ENCODE peak calls at places on chromosomes 6 and 20, in seven cellular contexts. Q is CD8-positive, alpha-beta memory T cell; O is CD4-positive, CD25-positive, alpha-beta regulatory T cell; H is HCEC 1CT; W is LHCN-M2; E is adrenal gland; F is fibroblast of pulmonary artery. K is an unnamed sample.

GRCh38 chr20:14677455-14677854 is 340.0 kb upstream of the FLRT3 start:
- DNase-seq in Q (no peak), O (no peak), H (no peak), W (no peak), E (no peak), F (no peak), K (no peak)

GRCh38 chr6:10837009-10837691 is 1.2 kb downstream of the MAK start:
- DNase-seq in Q (peak), O (no peak), H (peak), W (no peak), E (peak), F (peak), K (peak)

GRCh38 chr6:110878751-110879539 is 4.4 kb downstream of the AMD1 start:
- DNase-seq in Q (peak), O (peak), H (peak), W (peak), E (no peak), F (peak), K (no peak)

GRCh38 chr6:46378161-46378881 is 112.9 kb downstream of the RCAN2 start:
- DNase-seq in Q (no peak), O (no peak), H (no peak), W (no peak), E (no peak), F (no peak), K (no peak)

GRCh38 chr20:17969276-17969883 is 562 bp downstream of the MGME1 start:
- DNase-seq in Q (no peak), O (peak), H (peak), W (peak), E (no peak), F (peak), K (peak)

GRCh38 chr6:152173957-152174356 is 366.5 kb downstream of the ESR1 start:
- DNase-seq in Q (no peak), O (no peak), H (no peak), W (no peak), E (no peak), F (no peak), K (no peak)

GRCh38 chr20:30912006-30912660 is 345.3 kb upstream of the DEFB115 start:
- DNase-seq in Q (no peak), O (no peak), H (no peak), W (peak), E (no peak), F (peak), K (no peak)

GRCh38 chr6:161809991-161810390 is 536.1 kb upstream of the AGPAT4 start:
- DNase-seq in Q (no peak), O (no peak), H (no peak), W (no peak), E (no peak), F (no peak), K (no peak)

GRCh38 chr20:17809714-17810631 is 110.2 kb downstream of the BANF2 start:
- DNase-seq in Q (no peak), O (no peak), H (peak), W (no peak), E (no peak), F (peak), K (peak)

GRCh38 chr6:32852844-32853540 is 512 bp downstream of the TAP1 start:
- DNase-seq in Q (peak), O (peak), H (peak), W (peak), E (peak), F (peak), K (peak)

GRCh38 chr6:46263709-46264091 is 92.9 kb upstream of the ENPP5 start:
- DNase-seq in Q (no peak), O (no peak), H (peak), W (peak), E (no peak), F (peak), K (no peak)

GRCh38 chr6:1016329-1017302 is 295.3 kb upstream of the FOXQ1 start:
- DNase-seq in Q (no peak), O (no peak), H (no peak), W (no peak), E (no peak), F (no peak), K (no peak)

GRCh38 chr6:161245363-161245762 is 28.5 kb downstream of the AGPAT4 start:
- DNase-seq in Q (no peak), O (no peak), H (no peak), W (no peak), E (no peak), F (no peak), K (no peak)

GRCh38 chr20:37914672-37915433 is 11.9 kb downstream of the VSTM2L start:
- DNase-seq in Q (peak), O (no peak), H (no peak), W (no peak), E (no peak), F (no peak), K (no peak)

GRCh38 chr20:10185741-10186558 is 32.7 kb upstream of the SNAP25 start:
- DNase-seq in Q (no peak), O (no peak), H (no peak), W (no peak), E (no peak), F (peak), K (peak)

GRCh38 chr20:35742741-35743523 is 872 bp upstream of the RBM39 start:
- DNase-seq in Q (peak), O (no peak), H (no peak), W (peak), E (no peak), F (no peak), K (no peak)

GRCh38 chr6:142304241-142304640 is 2.4 kb downstream of the ADGRG6 start:
- DNase-seq in Q (no peak), O (no peak), H (no peak), W (no peak), E (no peak), F (no peak), K (no peak)

GRCh38 chr20:54123587-54124180 is 50.1 kb downstream of the CYP24A1 start:
- DNase-seq in Q (no peak), O (no peak), H (peak), W (peak), E (peak), F (peak), K (no peak)

GRCh38 chr20:48788486-48789072 is 39.2 kb downstream of the PREX1 start:
- DNase-seq in Q (no peak), O (no peak), H (no peak), W (no peak), E (no peak), F (no peak), K (no peak)

GRCh38 chr20:51434556-51435256 is 107.8 kb downstream of the NFATC2 start:
- DNase-seq in Q (no peak), O (no peak), H (peak), W (peak), E (no peak), F (peak), K (no peak)

GRCh38 chr6:2797564-2798014 is 32.4 kb downstream of the WRNIP1 start:
- DNase-seq in Q (no peak), O (no peak), H (no peak), W (peak), E (no peak), F (no peak), K (no peak)

GRCh38 chr6:73640179-73640750 is 13.5 kb downstream of the SLC17A5 start:
- DNase-seq in Q (no peak), O (no peak), H (no peak), W (no peak), E (no peak), F (no peak), K (no peak)

K was measured in right cardiac atrium.